ENCODE peak calls at places on chromosomes 2 and 18, in five cellular contexts. X, J, O, F and W are unnamed samples.

GRCh38 chr18:36580874-36581750 is 247.7 kb downstream of the TPGS2 start:
- DNase-seq in O (no peak), F (no peak), X (no peak), J (no peak), W (no peak)

GRCh38 chr2:119693567-119693966 is 14.6 kb downstream of the TMEM177 start:
- DNase-seq in O (no peak), F (no peak), X (no peak), J (no peak), W (no peak)

GRCh38 chr2:108978709-108979111 is 10.3 kb downstream of the EDAR start:
- DNase-seq in F (no peak), X (no peak), O (no peak), J (no peak), W (no peak)

GRCh38 chr2:32715981-32716380 is 88.1 kb downstream of the TTC27 start:
- DNase-seq in J (no peak), X (no peak), O (no peak), F (no peak), W (no peak)

GRCh38 chr2:235467586-235467985 is 26.3 kb upstream of the AGAP1 start:
- DNase-seq in F (no peak), X (no peak), J (no peak), O (no peak), W (no peak)

GRCh38 chr2:80499095-80499494 is 194.5 kb upstream of the LRRTM1 start:
- DNase-seq in J (no peak), O (peak), X (no peak), F (no peak), W (peak)

GRCh38 chr2:98818164-98818563 is 87.2 kb upstream of the MGAT4A start:
- DNase-seq in X (no peak), O (no peak), F (no peak), J (no peak), W (no peak)

GRCh38 chr2:13009027-13009426 is 292.3 kb downstream of the TRIB2 start:
- DNase-seq in O (no peak), J (no peak), X (no peak), F (no peak), W (no peak)

GRCh38 chr2:172293952-172294351 is 133.4 kb upstream of the ITGA6 start:
- DNase-seq in J (no peak), F (no peak), X (no peak), O (no peak), W (no peak)

GRCh38 chr18:33751613-33752221 is 173.7 kb downstream of the ASXL3 start:
- DNase-seq in X (no peak), O (no peak), F (no peak), J (no peak), W (no peak)

GRCh38 chr18:5196253-5197031 is 615 bp downstream of the AKAIN1 start:
- DNase-seq in X (no peak), O (no peak), J (no peak), F (no peak), W (no peak)

GRCh38 chr2:239355724-239356123 is 45.1 kb downstream of the HDAC4 start:
- DNase-seq in O (no peak), F (no peak), J (no peak), X (no peak), W (no peak)

GRCh38 chr2:52253605-52254004 is 1221.7 kb upstream of the NRXN1 start:
- DNase-seq in O (no peak), F (no peak), J (no peak), X (peak), W (no peak)

GRCh38 chr2:222883420-222883819 is 22.6 kb downstream of the ACSL3 start:
- DNase-seq in F (no peak), O (no peak), X (no peak), J (no peak), W (no peak)

GRCh38 chr2:199943373-199943772 is 11.9 kb downstream of the TYW5 start:
- DNase-seq in J (no peak), O (no peak), F (no peak), X (no peak), W (no peak)
- TF ChIP-seq SUZ12 in J (no peak), O (no peak), F (no peak), X (no peak), W (no peak)

DNA sequence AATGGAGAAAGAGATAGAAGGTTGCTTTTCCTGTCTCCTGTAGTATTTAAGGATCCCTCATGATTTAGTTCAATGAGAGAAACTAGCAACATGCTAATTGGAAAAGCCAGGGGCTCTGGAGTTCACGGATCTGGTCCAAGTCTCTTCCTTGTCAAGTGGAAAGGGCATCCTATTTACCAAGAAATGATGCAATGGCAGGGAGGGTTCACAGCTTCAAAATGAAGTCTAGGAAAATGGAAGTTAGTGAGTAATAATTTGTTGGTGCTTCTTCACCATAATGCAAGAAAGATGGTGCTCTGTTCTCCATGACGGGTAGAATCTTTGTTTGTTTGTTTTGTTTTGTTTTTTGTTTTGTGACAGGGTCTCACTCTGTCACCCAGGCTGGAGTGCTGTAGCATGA is 34.6 kb upstream of the SP3 start:
- DNase-seq in F (no peak), X (no peak), J (no peak), O (no peak), W (no peak)
- TF ChIP-seq SUZ12 in F (no peak), X (no peak), J (no peak), O (no peak), W (no peak)

DNA sequence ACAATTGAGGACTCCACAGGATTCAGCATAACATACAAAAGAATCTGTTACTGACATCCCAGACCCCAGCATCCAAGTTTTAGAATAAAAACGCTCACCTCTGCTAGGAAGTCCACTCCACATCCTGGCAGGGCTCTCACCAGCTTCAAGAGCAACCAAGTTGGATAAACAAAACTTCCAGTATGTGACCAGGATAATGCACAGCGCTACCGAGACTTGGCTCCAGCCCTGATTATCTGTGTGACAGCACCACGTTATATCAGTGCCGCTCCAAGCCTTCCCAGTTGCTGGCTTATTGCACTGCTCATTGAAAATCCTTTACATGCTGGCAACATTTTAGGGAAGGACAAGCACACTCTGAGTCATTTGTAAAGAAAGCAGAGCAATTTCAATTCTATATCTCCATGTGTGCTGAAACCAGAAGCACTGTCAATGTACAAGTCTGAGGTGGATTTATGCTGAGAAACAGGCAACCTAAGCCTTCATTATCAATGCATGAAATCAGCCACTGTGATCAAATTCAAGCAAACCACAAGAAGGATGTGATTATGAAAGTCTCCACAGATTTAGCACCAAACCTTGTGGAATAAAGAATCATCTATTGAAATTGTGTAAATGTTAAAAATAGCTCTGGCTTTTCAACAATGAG is 115.7 kb downstream of the ZNF385B start:
- DNase-seq in X (no peak), J (no peak), F (no peak), O (no peak), W (no peak)
- TF ChIP-seq SUZ12 in X (no peak), J (no peak), F (no peak), O (no peak), W (no peak)

DNA sequence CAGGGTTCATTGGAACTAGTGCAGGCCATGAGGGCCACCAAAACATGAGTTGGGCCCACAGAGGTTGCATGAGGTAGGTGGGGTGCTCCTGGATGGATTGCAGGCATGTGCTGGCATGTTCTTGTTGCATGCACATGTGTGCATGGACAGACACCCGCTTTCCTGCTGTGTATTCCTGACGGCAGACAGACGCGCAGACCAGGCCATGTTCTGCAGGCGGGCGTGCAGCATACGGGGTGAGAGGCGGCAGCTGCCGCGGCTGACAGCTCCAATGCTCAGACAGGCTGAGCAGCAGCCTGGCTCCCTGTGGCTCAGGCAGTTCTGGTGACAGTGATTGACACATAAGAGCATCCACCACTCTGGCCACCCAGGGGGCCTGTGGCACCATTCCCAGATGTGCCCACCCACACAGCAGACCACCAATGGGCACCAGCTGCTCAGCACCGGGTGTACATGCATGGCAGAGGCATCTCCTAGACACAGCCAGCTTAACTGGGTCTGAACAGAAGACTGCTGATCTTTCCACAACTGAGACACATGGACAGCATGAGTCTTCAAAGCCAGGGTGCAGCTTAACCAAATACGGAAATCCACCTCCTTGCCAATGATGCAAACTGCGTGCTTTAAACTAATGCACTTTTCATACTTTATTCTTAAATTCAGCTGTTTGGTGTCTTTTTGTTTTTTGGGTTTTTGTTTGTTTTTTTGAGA is 21.2 kb downstream of the HS1BP3 start:
- DNase-seq in X (no peak), F (no peak), O (no peak), J (no peak), W (no peak)
- TF ChIP-seq SUZ12 in X (no peak), F (no peak), O (no peak), J (no peak), W (no peak)

GRCh38 chr2:10498525-10499274 is 50.6 kb upstream of the ODC1 start:
- DNase-seq in F (no peak), O (no peak), X (no peak), J (no peak), W (no peak)

GRCh38 chr2:10500601-10501361 is 52.7 kb upstream of the ODC1 start:
- DNase-seq in F (no peak), X (no peak), J (no peak), O (no peak), W (no peak)

GRCh38 chr2:10499911-10500521 is 51.9 kb upstream of the ODC1 start:
- DNase-seq in F (no peak), O (no peak), X (no peak), J (no peak), W (no peak)

GRCh38 chr2:10497797-10498251 is 49.7 kb upstream of the ODC1 start:
- DNase-seq in X (no peak), F (no peak), J (no peak), O (peak), W (peak)

GRCh38 chr2:10499275-10499907 is 51.3 kb upstream of the ODC1 start:
- DNase-seq in F (no peak), X (no peak), J (no peak), O (no peak), W (no peak)
- TF ChIP-seq SUZ12 in F (no peak), X (no peak), J (no peak), O (no peak), W (no peak)

GRCh38 chr2:177873915-177874314 is 198.7 kb downstream of the PDE11A start:
- DNase-seq in O (peak), J (no peak), F (no peak), X (no peak), W (no peak)
- TF ChIP-seq SUZ12 in O (no peak), J (no peak), F (no peak), X (no peak), W (no peak)